ENCODE peak calls at places on chromosomes 3 and 15, in nine cellular contexts. Q, C, Z, A, N, V, E, O and Y are unnamed samples.

GRCh38 chr3:83011471-83011870 is 1250.0 kb upstream of the GBE1 start:
- DNase-seq in Q (peak; percentile 5), C (no peak), Z (no peak), A (peak; percentile 4), N (no peak), V (no peak), E (peak; percentile 41), O (no peak), Y (no peak)

GRCh38 chr3:191176038-191176437 is 23.0 kb upstream of the OSTN start:
- DNase-seq in Q (no peak), C (no peak), Z (no peak), A (no peak), N (no peak), V (no peak), E (no peak), O (no peak), Y (no peak)

GRCh38 chr3:119145500-119146167 is at the start of gene TEX55:
- DNase-seq in Q (peak; percentile 23), C (peak; percentile 62), Z (peak; percentile 83), A (peak; percentile 66), N (no peak), V (peak; percentile 74), E (peak; percentile 74), O (no peak), Y (no peak)

GRCh38 chr3:186108106-186108940 is 566 bp downstream of the ETV5 start:
- DNase-seq in Q (peak; percentile 73), C (peak; percentile 88), Z (peak; percentile 89), A (peak; percentile 92), N (peak; percentile 72), V (peak; percentile 56), E (peak; percentile 73), O (peak; percentile 63), Y (no peak)

GRCh38 chr15:59741274-59741906 is 52.3 kb upstream of the BNIP2 start:
- DNase-seq in Q (peak; percentile 9), C (peak; percentile 55), Z (peak; percentile 74), A (peak; percentile 55), N (no peak), V (peak; percentile 7), E (peak; percentile 25), O (no peak), Y (no peak)

GRCh38 chr3:25572919-25573385 is 91.8 kb downstream of the TOP2B start:
- DNase-seq in Q (peak; percentile 65), C (no peak), Z (no peak), A (no peak), N (no peak), V (peak; percentile 30), E (peak; percentile 70), O (no peak), Y (no peak)

GRCh38 chr3:100682854-100683760 is 26.2 kb upstream of the TFG start:
- DNase-seq in Q (no peak), C (no peak), Z (no peak), A (no peak), N (no peak), V (no peak), E (no peak), O (no peak), Y (no peak)

GRCh38 chr15:66997212-66997611 is 68.2 kb upstream of the SMAD3 start:
- DNase-seq in Q (peak; percentile 75), C (no peak), Z (no peak), A (no peak), N (no peak), V (peak; percentile 51), E (peak; percentile 78), O (no peak), Y (no peak)

GRCh38 chr3:11569156-11569741 is 74.5 kb downstream of the VGLL4 start:
- DNase-seq in Q (no peak), C (no peak), Z (no peak), A (no peak), N (no peak), V (no peak), E (no peak), O (no peak), Y (no peak)

GRCh38 chr3:52775877-52776276 is 1.5 kb upstream of the ITIH1 start:
- DNase-seq in Q (no peak), C (no peak), Z (no peak), A (no peak), N (no peak), V (no peak), E (no peak), O (no peak), Y (no peak)

GRCh38 chr3:141680620-141681389 is 57.3 kb upstream of the RNF7 start:
- DNase-seq in Q (peak; percentile 40), C (no peak), Z (peak; percentile 66), A (peak; percentile 75), N (no peak), V (peak; percentile 61), E (peak; percentile 75), O (no peak), Y (no peak)

GRCh38 chr3:123914829-123915228 is 30.7 kb upstream of the MYLK start:
- DNase-seq in Q (no peak), C (no peak), Z (peak; percentile 2), A (no peak), N (no peak), V (no peak), E (no peak), O (no peak), Y (no peak)

GRCh38 chr15:65277015-65277414 is 9.7 kb downstream of the PARP16 start:
- DNase-seq in Q (no peak), C (no peak), Z (no peak), A (no peak), N (no peak), V (no peak), E (no peak), O (no peak), Y (no peak)

GRCh38 chr3:141049681-141050080 is 1.5 kb upstream of the SPSB4 start:
- DNase-seq in Q (no peak), C (peak; percentile 51), Z (peak; percentile 73), A (peak; percentile 39), N (no peak), V (no peak), E (peak; percentile 8), O (no peak), Y (no peak)

GRCh38 chr3:60650171-60650570 is 601.1 kb downstream of the FHIT start:
- DNase-seq in Q (no peak), C (no peak), Z (no peak), A (no peak), N (no peak), V (no peak), E (no peak), O (no peak), Y (no peak)
- TF ChIP-seq CTCF in Q (no peak), C (no peak), Z (no peak), A (no peak), N (no peak), V (no peak), E (no peak), O (no peak), Y (no peak)

GRCh38 chr15:43523646-43524045 is 6.2 kb downstream of the MAP1A start:
- DNase-seq in Q (no peak), C (no peak), Z (no peak), A (no peak), N (no peak), V (no peak), E (no peak), O (no peak), Y (no peak)

GRCh38 chr15:43522247-43522646 is 4.8 kb downstream of the MAP1A start:
- DNase-seq in Q (no peak), C (no peak), Z (no peak), A (no peak), N (no peak), V (no peak), E (no peak), O (no peak), Y (no peak)

GRCh38 chr15:43525131-43525530 is 7.7 kb downstream of the MAP1A start:
- DNase-seq in Q (no peak), C (no peak), Z (no peak), A (no peak), N (no peak), V (no peak), E (no peak), O (no peak), Y (no peak)

GRCh38 chr15:43526261-43526930 is 9.0 kb downstream of the MAP1A start:
- DNase-seq in Q (no peak), C (no peak), Z (no peak), A (no peak), N (no peak), V (no peak), E (no peak), O (no peak), Y (no peak)

DNA sequence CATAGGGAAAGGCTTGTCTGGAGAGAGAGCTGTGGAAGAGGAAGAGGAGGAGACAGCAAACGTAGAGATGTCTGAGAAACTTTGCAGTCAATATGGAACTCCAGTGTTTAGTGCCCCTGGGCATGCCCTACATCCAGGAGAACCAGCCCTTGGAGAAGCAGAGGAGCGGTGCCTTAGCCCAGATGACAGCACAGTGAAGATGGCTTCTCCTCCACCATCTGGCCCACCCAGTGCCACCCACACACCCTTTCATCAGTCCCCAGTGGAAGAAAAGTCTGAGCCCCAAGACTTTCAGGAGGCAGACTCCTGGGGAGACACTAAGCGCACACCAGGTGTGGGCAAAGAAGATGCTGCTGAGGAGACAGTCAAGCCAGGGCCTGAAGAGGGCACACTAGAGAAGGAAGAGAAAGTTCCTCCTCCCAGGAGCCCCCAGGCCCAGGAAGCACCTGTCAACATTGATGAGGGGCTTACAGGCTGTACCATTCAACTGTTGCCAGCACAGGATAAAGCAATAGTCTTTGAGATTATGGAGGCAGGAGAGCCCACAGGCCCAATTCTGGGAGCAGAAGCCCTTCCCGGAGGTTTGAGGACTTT is 6.9 kb downstream of the MAP1A start:
- DNase-seq in Q (no peak), C (no peak), Z (no peak), A (no peak), N (no peak), V (no peak), E (no peak), O (no peak), Y (no peak)
- TF ChIP-seq CTCF in Q (no peak), C (no peak), Z (no peak), A (no peak), N (no peak), V (no peak), E (no peak), O (no peak), Y (no peak)

DNA sequence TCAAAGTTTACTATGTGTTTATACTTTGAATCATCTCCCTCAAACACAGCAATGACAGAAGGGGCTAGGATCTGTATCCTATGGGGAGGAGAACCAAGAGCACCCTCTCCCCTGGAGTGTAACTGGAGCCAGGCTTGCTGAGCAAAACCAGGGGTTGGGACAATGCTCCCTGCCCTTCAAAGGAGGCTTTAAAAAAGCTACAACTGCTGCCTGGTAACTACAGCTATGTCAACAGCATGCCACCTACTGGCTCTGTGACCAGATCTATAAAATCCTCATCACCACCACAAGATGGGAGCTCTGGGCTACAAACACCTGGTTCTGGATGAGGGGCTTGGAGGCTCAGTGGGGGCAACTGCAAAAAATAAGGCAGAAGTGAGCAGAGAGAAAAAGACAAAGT is 61.9 kb downstream of the ANO10 start:
- DNase-seq in Q (no peak), C (peak; percentile 8), Z (peak; percentile 10), A (no peak), N (no peak), V (no peak), E (no peak), O (no peak), Y (no peak)
- TF ChIP-seq CTCF in Q (no peak), C (peak; percentile 14), Z (no peak), A (no peak), N (no peak), V (no peak), E (peak; percentile 17), O (no peak), Y (no peak)

DNA sequence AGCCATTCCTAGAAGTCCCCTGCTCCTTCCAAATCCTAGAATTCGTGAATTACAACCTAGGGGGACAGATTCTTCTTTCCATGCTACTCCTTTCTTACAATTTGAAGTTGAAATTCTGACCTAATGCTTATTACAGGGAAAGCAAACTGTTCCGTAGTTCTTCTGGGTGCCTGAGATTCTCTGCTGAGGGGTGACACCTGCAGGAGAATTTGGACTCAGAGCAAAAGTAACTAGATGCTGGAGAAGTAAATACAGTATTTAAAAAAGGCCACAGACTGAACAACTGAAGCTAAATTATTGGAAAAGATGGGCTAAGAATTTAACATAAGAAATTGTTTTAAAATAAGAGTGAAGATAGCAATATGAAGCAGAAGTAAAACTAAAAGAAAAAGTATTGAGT is 37.9 kb downstream of the ACAD9 start:
- DNase-seq in Q (no peak), C (no peak), Z (no peak), A (no peak), N (no peak), V (peak; percentile 13), E (peak; percentile 31), O (no peak), Y (no peak)
- TF ChIP-seq CTCF in Q (peak; percentile 2), C (no peak), Z (peak; percentile 15), A (peak; percentile 18), N (no peak), V (no peak), E (peak; percentile 40), O (no peak), Y (no peak)